ENCODE peak calls at places on chromosomes 16 and 17, in six cellular contexts. I, O, Q, E, R and U are unnamed samples.
A peak's percentile ranks its signal among the peaks of the same experiment; 100 is the strongest.

GRCh38 chr17:44543213-44543904 is 13.9 kb upstream of the FZD2 start:
- DNase-seq in I (no peak), O (no peak), Q (no peak), E (no peak), R (peak; percentile 96), U (no peak)

GRCh38 chr16:66378739-66379570 is 12.5 kb downstream of the CDH5 start:
- DNase-seq in I (no peak), O (no peak), Q (no peak), E (no peak), R (no peak), U (no peak)

GRCh38 chr16:67301080-67301757 is 21.9 kb downstream of the PLEKHG4 start:
- DNase-seq in I (no peak), O (no peak), Q (peak; percentile 79), E (no peak), R (no peak), U (peak; percentile 73)

GRCh38 chr16:87602821-87603683 is 744 bp downstream of the JPH3 start:
- DNase-seq in I (no peak), O (no peak), Q (no peak), E (no peak), R (no peak), U (no peak)

GRCh38 chr17:73003487-73003886 is 89.0 kb downstream of the SLC39A11 start:
- DNase-seq in I (peak; percentile 62), O (no peak), Q (no peak), E (peak; percentile 63), R (no peak), U (no peak)

GRCh38 chr16:86019446-86020047 is 120.6 kb downstream of the IRF8 start:
- DNase-seq in I (peak; percentile 45), O (peak; percentile 10), Q (peak; percentile 31), E (no peak), R (no peak), U (no peak)

GRCh38 chr17:40510328-40510648 is 8.9 kb upstream of the TNS4 start:
- DNase-seq in I (no peak), O (no peak), Q (no peak), E (peak; percentile 32), R (peak; percentile 68), U (peak; percentile 61)

GRCh38 chr17:47987240-47987835 is 16.4 kb downstream of the CDK5RAP3 start:
- DNase-seq in I (no peak), O (no peak), Q (no peak), E (peak; percentile 58), R (no peak), U (no peak)

GRCh38 chr17:16994626-16995025 is 22.7 kb upstream of the TNFRSF13B start:
- DNase-seq in I (no peak), O (no peak), Q (no peak), E (no peak), R (no peak), U (no peak)

GRCh38 chr17:64778367-64779290 is 116.5 kb upstream of the SMURF2 start:
- DNase-seq in I (peak; percentile 66), O (no peak), Q (peak; percentile 33), E (peak; percentile 46), R (no peak), U (no peak)

GRCh38 chr16:11191665-11192064 is 64.3 kb downstream of the SOCS1 start:
- DNase-seq in I (no peak), O (no peak), Q (no peak), E (no peak), R (no peak), U (no peak)

GRCh38 chr17:76137026-76137350 is 4.1 kb downstream of the FOXJ1 start:
- DNase-seq in I (no peak), O (no peak), Q (no peak), E (no peak), R (no peak), U (no peak)

GRCh38 chr17:80051681-80052080 is 15.2 kb downstream of the CCDC40 start:
- DNase-seq in I (no peak), O (no peak), Q (no peak), E (no peak), R (no peak), U (no peak)

GRCh38 chr17:17351901-17352781 is 49.0 kb downstream of the NT5M start:
- DNase-seq in I (peak; percentile 49), O (no peak), Q (no peak), E (no peak), R (peak; percentile 48), U (no peak)

GRCh38 chr16:12573730-12574383 is 229.8 kb downstream of the CPPED1 start:
- DNase-seq in I (peak; percentile 84), O (peak; percentile 56), Q (peak; percentile 77), E (no peak), R (no peak), U (no peak)

GRCh38 chr16:27246439-27246838 is 22.1 kb downstream of the NSMCE1 start:
- DNase-seq in I (peak; percentile 41), O (peak; percentile 12), Q (no peak), E (no peak), R (no peak), U (no peak)

GRCh38 chr16:27244363-27244755 is 24.2 kb downstream of the NSMCE1 start:
- DNase-seq in I (peak; percentile 31), O (peak; percentile 17), Q (peak; percentile 7), E (no peak), R (no peak), U (no peak)

GRCh38 chr16:27248036-27248435 is 20.5 kb downstream of the NSMCE1 start:
- DNase-seq in I (no peak), O (no peak), Q (no peak), E (no peak), R (no peak), U (no peak)

GRCh38 chr16:27243725-27244362 is 24.7 kb downstream of the NSMCE1 start:
- DNase-seq in I (peak; percentile 40), O (peak; percentile 16), Q (peak; percentile 10), E (no peak), R (no peak), U (no peak)

DNA sequence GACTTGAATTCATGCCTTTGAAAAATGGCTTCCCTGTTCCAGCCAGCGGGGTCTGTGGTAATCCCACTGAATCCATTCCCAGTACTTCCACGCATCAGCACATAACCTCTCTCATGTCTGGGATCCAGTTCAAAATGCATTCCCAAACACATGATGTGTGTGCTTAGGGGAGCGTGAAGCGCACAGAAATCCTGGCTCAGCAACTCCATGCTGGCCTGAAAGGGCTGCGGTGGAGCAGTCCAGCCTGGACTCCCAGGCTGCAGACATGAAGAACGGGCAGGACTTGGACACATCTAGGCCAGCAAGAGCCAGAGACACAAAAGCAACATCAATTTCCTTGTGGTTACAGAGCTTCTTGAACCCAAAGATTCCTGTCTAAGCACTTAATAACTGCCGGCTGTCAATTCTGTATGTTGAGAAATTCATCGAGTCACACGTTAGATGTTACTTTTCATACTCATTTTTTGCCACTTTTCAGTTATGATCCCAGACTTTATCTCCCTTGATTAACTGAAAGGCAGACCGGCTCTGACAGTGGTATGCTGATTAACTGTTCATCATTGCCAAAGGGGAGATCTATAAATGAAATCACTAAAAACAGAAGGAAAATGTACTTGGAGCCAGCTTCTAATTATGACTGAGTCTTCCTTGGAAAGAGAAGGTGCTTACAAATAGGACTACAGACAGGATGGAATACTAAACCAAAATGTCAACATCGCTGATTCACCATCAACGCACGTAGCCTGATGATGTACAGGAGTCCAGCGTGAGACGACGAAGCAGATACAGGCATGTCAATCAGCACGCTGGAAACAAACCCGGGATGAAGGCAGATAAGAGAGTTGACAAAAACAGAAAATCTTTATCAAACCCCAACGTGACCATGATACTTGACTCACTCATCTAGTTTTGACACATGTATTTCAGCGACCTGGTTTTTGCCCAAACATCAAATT is 23.0 kb downstream of the NSMCE1 start:
- DNase-seq in I (peak; percentile 59), O (peak; percentile 36), Q (peak; percentile 48), E (no peak), R (peak; percentile 99), U (peak; percentile 74)
- H3K4me3 ChIP-seq in I (no peak overlapping the region), O (no peak overlapping the region), Q (no peak overlapping the region), E (no peak overlapping the region), R (no peak overlapping the region), U (no peak overlapping the region)

GRCh38 chr16:53703590-53704444 is at the start of the genes FTO and RPGRIP1L:
- DNase-seq in I (peak; percentile 100), O (peak; percentile 98), Q (peak; percentile 100), E (peak; percentile 99), R (peak; percentile 99), U (peak; percentile 99)
- TF ChIP-seq POLR2A in I (no peak), O (no peak), Q (no peak), E (no peak), R (no peak), U (no peak)

DNA sequence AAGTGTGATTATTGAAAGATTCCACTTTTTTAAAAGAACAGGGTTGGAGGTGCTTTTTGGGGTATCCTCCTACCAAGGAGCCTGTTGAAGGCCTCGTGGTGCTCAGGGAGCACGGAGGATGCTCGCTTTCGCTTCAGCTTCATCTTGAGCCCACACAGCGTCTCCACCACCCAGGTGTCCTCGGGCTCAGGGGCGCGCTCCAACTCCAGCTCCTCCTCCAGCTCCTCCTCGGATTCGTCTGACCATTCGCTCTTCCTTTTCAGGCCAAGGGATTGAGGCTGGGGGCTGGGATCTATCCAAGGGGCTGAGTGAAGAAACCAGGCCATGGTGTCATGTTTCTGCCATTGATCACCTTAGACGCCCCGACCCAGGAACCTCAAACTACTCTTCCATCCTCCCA is 1.2 kb downstream of the SPDYE4 start:
- DNase-seq in I (no peak), O (no peak), Q (no peak), E (no peak), R (no peak), U (no peak)
- H3K4me3 ChIP-seq in I (no peak overlapping the region), O (no peak overlapping the region), Q (no peak overlapping the region), E (no peak overlapping the region), R (no peak overlapping the region), U (no peak overlapping the region)

GRCh38 chr17:75031972-75032895 is 14.5 kb downstream of the ATP5PD start:
- DNase-seq in I (peak; percentile 86), O (peak; percentile 62), Q (peak; percentile 80), E (peak; percentile 60), R (peak; percentile 84), U (peak; percentile 88)

GRCh38 chr17:75034236-75034908 is 12.4 kb downstream of the ATP5PD start:
- DNase-seq in I (peak; percentile 93), O (peak; percentile 88), Q (peak; percentile 93), E (peak; percentile 92), R (peak; percentile 85), U (peak; percentile 91)

GRCh38 chr17:75032896-75033294 is 13.9 kb downstream of the ATP5PD start:
- DNase-seq in I (no peak), O (no peak), Q (peak; percentile 43), E (peak; percentile 23), R (no peak), U (peak; percentile 52)

GRCh38 chr17:75036643-75037268 is 10.0 kb downstream of the ATP5PD start:
- DNase-seq in I (peak; percentile 91), O (peak; percentile 79), Q (peak; percentile 84), E (peak; percentile 66), R (peak; percentile 77), U (peak; percentile 72)

DNA sequence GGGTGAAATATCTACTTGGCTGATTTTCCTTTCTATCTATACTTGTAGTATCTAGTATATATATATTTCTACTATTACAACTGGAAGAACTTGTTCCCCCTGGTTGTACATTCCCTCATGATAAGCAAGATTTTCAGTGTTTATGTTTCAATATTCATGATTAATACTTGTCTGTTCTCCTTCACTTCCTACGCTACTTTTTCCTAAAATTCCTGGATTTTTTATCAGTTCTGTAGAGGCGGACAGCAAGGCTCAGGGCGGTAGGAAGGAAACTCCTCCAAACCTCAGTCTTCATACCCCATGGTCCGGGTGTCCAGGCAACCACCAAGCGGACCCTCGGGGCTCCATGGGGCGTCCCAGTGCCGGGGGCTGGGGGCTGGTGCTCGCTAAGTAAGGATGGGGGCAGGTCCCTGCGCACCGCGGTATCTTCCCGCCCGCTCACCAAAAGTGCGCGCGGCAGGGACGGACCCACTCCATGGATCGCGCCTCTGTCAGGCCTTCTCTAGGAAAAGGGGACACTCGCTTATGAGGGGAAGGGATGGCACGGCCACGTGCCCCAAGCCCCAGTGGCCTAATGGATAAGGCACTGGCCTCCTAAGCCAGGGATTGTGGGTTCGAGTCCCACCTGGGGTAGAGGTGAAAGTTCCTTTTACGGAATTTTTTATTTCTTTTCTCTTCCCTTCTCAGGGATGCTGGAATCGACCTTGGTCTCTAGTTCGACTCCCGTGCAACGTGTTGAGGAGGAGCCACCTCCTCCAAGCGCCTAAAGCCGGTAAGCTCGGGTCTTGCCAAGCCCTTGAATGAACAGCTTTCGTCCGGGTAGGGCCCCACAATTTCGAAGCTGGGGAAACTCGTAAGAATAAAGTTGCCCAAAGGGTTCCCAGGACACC is 13.2 kb downstream of the ATP5PD start:
- DNase-seq in I (peak; percentile 94), O (peak; percentile 93), Q (peak; percentile 96), E (peak; percentile 94), R (peak; percentile 90), U (peak; percentile 97)
- TF ChIP-seq POLR2A in I (peak; percentile 4), O (no peak), Q (no peak), E (no peak), R (no peak), U (no peak)